ENCODE peak calls at places on chromosomes 1 and 21, in four cellular contexts. V is thoracic aorta, Z is coronary artery, G is SJSA1. T is an unnamed sample.
A peak's percentile ranks its signal among the peaks of the same experiment; 100 is the strongest.

GRCh38 chr1:209883341-209883971 is 54.6 kb upstream of the SYT14 start:
- DNase-seq in Z (no peak), G (peak; percentile 18), V (no peak), T (no peak)

GRCh38 chr21:31872452-31873274 is at the start of gene HUNK:
- DNase-seq in G (peak; percentile 60), Z (peak; percentile 65), V (no peak), T (peak; percentile 77)

GRCh38 chr1:220804202-220804586 is 17.5 kb downstream of the MTARC1 start:
- DNase-seq in V (no peak), Z (no peak), G (no peak), T (no peak)

GRCh38 chr1:212467843-212468482 is 35.2 kb downstream of the NENF start:
- DNase-seq in V (no peak), Z (no peak), G (no peak), T (peak; percentile 25)

GRCh38 chr1:152758636-152759035 is 811 bp downstream of the KPRP start:
- DNase-seq in Z (no peak), V (no peak), G (no peak), T (no peak)

GRCh38 chr21:41648591-41649031 is 118.2 kb downstream of the RIPK4 start:
- DNase-seq in V (no peak), G (no peak), Z (no peak), T (no peak)

GRCh38 chr1:80248886-80249285 is 1242.4 kb upstream of the ADGRL4 start:
- DNase-seq in G (no peak), V (no peak), Z (no peak), T (no peak)

GRCh38 chr1:59354754-59355337 is 58.0 kb downstream of the FGGY start:
- DNase-seq in Z (no peak), V (no peak), G (no peak), T (no peak)

GRCh38 chr1:239944666-239945065 is 147.0 kb upstream of the FMN2 start:
- DNase-seq in V (no peak), G (no peak), Z (no peak), T (no peak)

GRCh38 chr1:25204797-25205441 is 27.4 kb downstream of the SYF2 start:
- DNase-seq in G (no peak), Z (no peak), V (no peak), T (peak; percentile 31)

GRCh38 chr1:29732438-29732837 is 496.1 kb downstream of the PTPRU start:
- DNase-seq in G (no peak), Z (no peak), V (no peak), T (no peak)

GRCh38 chr21:15660424-15660805 is 69.4 kb upstream of the USP25 start:
- DNase-seq in V (no peak), G (no peak), Z (no peak), T (no peak)
- H3K4me3 ChIP-seq in V (no peak overlapping the region), G (no peak overlapping the region), Z (no peak overlapping the region), T (no peak overlapping the region)

GRCh38 chr1:196558424-196558823 is 49.8 kb downstream of the KCNT2 start:
- DNase-seq in G (no peak), V (no peak), Z (no peak), T (no peak)
- H3K4me3 ChIP-seq in G (peak overlapping the region; percentile 22), V (peak overlapping the region; percentile 49), Z (peak overlapping the region; percentile 53), T (peak overlapping the region; percentile 29)

GRCh38 chr1:228099331-228099732 is 3.8 kb downstream of the C1orf35 start:
- DNase-seq in Z (peak; percentile 68), G (no peak), V (no peak), T (no peak)

GRCh38 chr1:228102791-228103620 is at the start of gene C1orf35:
- DNase-seq in V (peak; percentile 67), G (peak; percentile 94), Z (peak; percentile 93), T (peak; percentile 97)

GRCh38 chr1:228101614-228101993 is 1.5 kb downstream of the C1orf35 start:
- DNase-seq in V (no peak), G (no peak), Z (peak; percentile 71), T (no peak)

GRCh38 chr1:228101994-228102790 is 933 bp downstream of the C1orf35 start:
- DNase-seq in Z (no peak), V (no peak), G (no peak), T (peak; percentile 81)

DNA sequence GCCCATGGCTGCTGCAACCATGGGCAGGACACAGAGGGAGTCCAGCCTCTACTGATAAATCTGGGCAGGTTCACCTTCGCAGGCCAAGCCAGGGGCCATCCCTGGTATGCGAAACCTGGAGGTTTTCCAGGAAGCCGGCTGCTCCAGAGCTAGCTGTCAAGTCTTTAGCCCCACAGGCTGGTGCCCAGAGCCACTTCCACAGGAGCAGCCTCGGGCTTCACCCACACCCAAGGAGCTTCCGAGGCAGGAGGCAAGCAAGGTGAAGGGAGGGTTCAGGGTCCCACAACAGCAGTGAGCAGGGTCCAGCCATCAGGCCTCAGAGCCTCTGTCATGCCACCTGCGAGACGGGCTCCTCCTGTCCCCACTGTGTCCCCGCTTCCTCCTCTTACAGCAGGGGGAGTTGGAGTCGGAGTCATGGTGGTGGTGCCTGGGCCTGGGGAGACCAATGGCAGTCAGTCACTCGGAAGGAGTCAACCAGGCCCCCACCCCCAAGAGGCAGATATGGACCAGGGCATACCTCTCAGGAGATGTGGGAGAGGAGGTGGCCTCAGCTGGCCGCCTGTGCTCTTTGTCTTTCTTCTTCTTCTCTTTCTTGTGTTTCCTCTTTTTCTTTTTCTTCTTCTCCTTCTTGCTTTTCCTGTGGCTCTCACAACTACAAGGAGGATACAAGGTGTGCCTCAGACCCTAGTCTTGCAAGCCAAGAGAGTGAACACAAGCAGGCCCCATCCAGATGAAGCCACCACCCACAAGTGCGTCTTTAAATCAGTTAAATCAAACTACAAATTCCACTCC is 2.1 kb downstream of the C1orf35 start:
- DNase-seq in G (no peak), V (no peak), Z (peak; percentile 72), T (no peak)
- H3K4me3 ChIP-seq in G (no peak overlapping the region), V (no peak overlapping the region), Z (peak overlapping the region; percentile 92), T (no peak overlapping the region)

GRCh38 chr1:197927908-197928665 is 10.9 kb downstream of the LHX9 start:
- DNase-seq in Z (no peak), V (no peak), G (no peak), T (no peak)

GRCh38 chr1:197933647-197934046 is 16.5 kb downstream of the LHX9 start:
- DNase-seq in Z (no peak), V (no peak), G (no peak), T (no peak)

GRCh38 chr1:197924516-197925123 is 7.4 kb downstream of the LHX9 start:
- DNase-seq in V (no peak), G (no peak), Z (no peak), T (no peak)

GRCh38 chr1:197933016-197933415 is 15.8 kb downstream of the LHX9 start:
- DNase-seq in G (no peak), V (no peak), Z (no peak), T (no peak)

DNA sequence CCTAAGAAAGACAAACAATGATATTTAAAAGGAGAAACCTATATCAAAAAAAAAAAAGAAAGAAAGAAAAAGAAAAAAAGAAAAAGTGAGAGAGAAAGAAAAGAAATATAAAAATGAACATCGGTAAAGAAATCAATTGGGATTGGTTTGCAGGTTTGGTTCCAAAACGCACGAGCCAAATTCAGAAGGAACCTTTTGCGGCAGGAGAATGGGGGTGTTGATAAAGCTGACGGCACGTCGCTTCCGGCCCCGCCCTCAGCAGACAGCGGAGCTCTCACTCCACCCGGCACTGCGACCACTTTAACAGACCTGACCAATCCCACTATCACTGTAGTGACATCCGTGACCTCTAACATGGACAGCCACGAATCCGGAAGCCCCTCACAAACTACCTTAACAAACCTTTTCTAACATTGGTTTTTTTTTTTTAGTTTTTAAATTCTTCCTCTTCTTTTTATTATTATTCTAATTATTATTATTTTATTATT is 11.7 kb downstream of the LHX9 start:
- DNase-seq in Z (no peak), G (no peak), V (no peak), T (no peak)
- H3K4me3 ChIP-seq in Z (no peak overlapping the region), G (no peak overlapping the region), V (no peak overlapping the region), T (no peak overlapping the region)

GRCh38 chr1:27647328-27647727 is 12.3 kb upstream of the FGR start:
- DNase-seq in V (no peak), Z (no peak), G (no peak), T (no peak)

GRCh38 chr1:27643626-27644368 is 8.8 kb upstream of the FGR start:
- DNase-seq in Z (no peak), V (no peak), G (no peak), T (no peak)

GRCh38 chr1:27646676-27647075 is 11.7 kb upstream of the FGR start:
- DNase-seq in V (no peak), Z (no peak), G (no peak), T (no peak)

GRCh38 chr1:27644369-27645070 is 9.5 kb upstream of the FGR start:
- DNase-seq in G (no peak), Z (no peak), V (no peak), T (no peak)

DNA sequence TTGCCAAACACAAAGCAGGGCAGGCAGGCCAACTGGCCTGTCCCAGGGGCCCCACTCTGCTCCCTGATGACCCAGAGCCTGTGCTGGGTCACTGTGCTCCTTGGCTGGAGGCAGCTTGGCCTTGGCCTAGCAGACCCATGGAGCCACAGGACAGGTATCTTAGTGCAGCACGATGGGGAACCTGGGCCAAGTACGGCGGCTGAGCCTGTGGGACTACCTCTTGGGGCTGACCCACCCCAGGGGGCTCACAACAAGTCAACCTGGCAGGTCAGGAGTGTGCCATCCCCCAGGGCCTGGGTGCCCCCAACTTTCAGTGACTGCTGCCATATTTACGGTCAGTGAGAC is 10.1 kb upstream of the FGR start:
- DNase-seq in G (no peak), Z (no peak), V (no peak), T (no peak)
- H3K4me3 ChIP-seq in G (no peak overlapping the region), Z (no peak overlapping the region), V (no peak overlapping the region), T (no peak overlapping the region)